ENCODE peak calls at places on chromosomes 1 and 21, in nine cellular contexts. One of them, this sample, is unnamed.

GRCh38 chr1:185044981-185045792 is at the start of gene RNF2:
- DNase-seq in HFF-Myc: peak
- DNase-seq in IMR-90: peak
- DNase-seq in brain microvascular endothelial cell: peak
- DNase-seq in fibroblast of the aortic adventitia: peak
- DNase-seq in dorsolateral prefrontal cortex: peak
- DNase-seq in bronchial epithelial cell: peak
- DNase-seq in BJ: peak
- DNase-seq in astrocyte of the cerebellum: peak
- DNase-seq in this sample: no peak

GRCh38 chr1:114319480-114319879 is 165.8 kb upstream of the SYT6 start:
- DNase-seq in brain microvascular endothelial cell: peak
- DNase-seq in IMR-90: peak
- DNase-seq in bronchial epithelial cell: peak
- DNase-seq in HFF-Myc: no peak
- DNase-seq in dorsolateral prefrontal cortex: no peak
- DNase-seq in BJ: no peak
- DNase-seq in fibroblast of the aortic adventitia: peak
- DNase-seq in astrocyte of the cerebellum: peak
- DNase-seq in this sample: no peak

GRCh38 chr1:114263343-114263742 is 109.7 kb upstream of the SYT6 start:
- DNase-seq in astrocyte of the cerebellum: no peak
- DNase-seq in brain microvascular endothelial cell: no peak
- DNase-seq in HFF-Myc: no peak
- DNase-seq in bronchial epithelial cell: no peak
- DNase-seq in BJ: no peak
- DNase-seq in fibroblast of the aortic adventitia: no peak
- DNase-seq in IMR-90: no peak
- DNase-seq in dorsolateral prefrontal cortex: no peak
- DNase-seq in this sample: no peak

GRCh38 chr21:40847956-40848355 is 998 bp upstream of the DSCAM start:
- DNase-seq in brain microvascular endothelial cell: no peak
- DNase-seq in IMR-90: no peak
- DNase-seq in bronchial epithelial cell: no peak
- DNase-seq in HFF-Myc: no peak
- DNase-seq in fibroblast of the aortic adventitia: no peak
- DNase-seq in dorsolateral prefrontal cortex: peak
- DNase-seq in astrocyte of the cerebellum: no peak
- DNase-seq in BJ: no peak
- DNase-seq in this sample: no peak

GRCh38 chr1:8349961-8350360 is 32.0 kb downstream of the SLC45A1 start:
- DNase-seq in BJ: no peak
- DNase-seq in fibroblast of the aortic adventitia: peak
- DNase-seq in bronchial epithelial cell: no peak
- DNase-seq in IMR-90: no peak
- DNase-seq in brain microvascular endothelial cell: no peak
- DNase-seq in dorsolateral prefrontal cortex: no peak
- DNase-seq in HFF-Myc: no peak
- DNase-seq in astrocyte of the cerebellum: no peak
- DNase-seq in this sample: no peak

GRCh38 chr1:160206421-160207117 is 1.4 kb downstream of the PEA15 start:
- DNase-seq in dorsolateral prefrontal cortex: no peak
- DNase-seq in bronchial epithelial cell: peak
- DNase-seq in astrocyte of the cerebellum: peak
- DNase-seq in fibroblast of the aortic adventitia: peak
- DNase-seq in HFF-Myc: peak
- DNase-seq in brain microvascular endothelial cell: peak
- DNase-seq in IMR-90: peak
- DNase-seq in BJ: peak
- DNase-seq in this sample: peak

GRCh38 chr1:58709540-58709939 is 9.7 kb upstream of the MYSM1 start:
- DNase-seq in bronchial epithelial cell: no peak
- DNase-seq in dorsolateral prefrontal cortex: no peak
- DNase-seq in HFF-Myc: no peak
- DNase-seq in fibroblast of the aortic adventitia: no peak
- DNase-seq in astrocyte of the cerebellum: no peak
- DNase-seq in brain microvascular endothelial cell: no peak
- DNase-seq in IMR-90: no peak
- DNase-seq in BJ: no peak
- DNase-seq in this sample: no peak

GRCh38 chr1:81129366-81129765 is 671.4 kb upstream of the ADGRL2 start:
- DNase-seq in fibroblast of the aortic adventitia: no peak
- DNase-seq in IMR-90: no peak
- DNase-seq in HFF-Myc: no peak
- DNase-seq in dorsolateral prefrontal cortex: no peak
- DNase-seq in bronchial epithelial cell: no peak
- DNase-seq in BJ: no peak
- DNase-seq in brain microvascular endothelial cell: no peak
- DNase-seq in astrocyte of the cerebellum: no peak
- DNase-seq in this sample: no peak

GRCh38 chr21:38322551-38322950 is 65.8 kb downstream of the KCNJ15 start:
- DNase-seq in astrocyte of the cerebellum: no peak
- DNase-seq in IMR-90: peak
- DNase-seq in dorsolateral prefrontal cortex: no peak
- DNase-seq in BJ: no peak
- DNase-seq in bronchial epithelial cell: no peak
- DNase-seq in brain microvascular endothelial cell: no peak
- DNase-seq in HFF-Myc: no peak
- DNase-seq in fibroblast of the aortic adventitia: no peak
- DNase-seq in this sample: no peak

GRCh38 chr1:87950369-87950768 is 621.7 kb downstream of the LMO4 start:
- DNase-seq in IMR-90: no peak
- DNase-seq in BJ: no peak
- DNase-seq in brain microvascular endothelial cell: no peak
- DNase-seq in HFF-Myc: no peak
- DNase-seq in fibroblast of the aortic adventitia: no peak
- DNase-seq in bronchial epithelial cell: no peak
- DNase-seq in astrocyte of the cerebellum: no peak
- DNase-seq in dorsolateral prefrontal cortex: no peak
- DNase-seq in this sample: no peak

GRCh38 chr1:110087812-110088738 is 17.6 kb upstream of the ALX3 start:
- DNase-seq in HFF-Myc: peak
- DNase-seq in fibroblast of the aortic adventitia: peak
- DNase-seq in IMR-90: peak
- DNase-seq in bronchial epithelial cell: peak
- DNase-seq in astrocyte of the cerebellum: peak
- DNase-seq in dorsolateral prefrontal cortex: no peak
- DNase-seq in brain microvascular endothelial cell: peak
- DNase-seq in BJ: no peak
- DNase-seq in this sample: no peak

GRCh38 chr1:175498002-175498401 is 245.4 kb downstream of the TNR start:
- DNase-seq in bronchial epithelial cell: peak
- DNase-seq in astrocyte of the cerebellum: no peak
- DNase-seq in fibroblast of the aortic adventitia: no peak
- DNase-seq in IMR-90: no peak
- DNase-seq in brain microvascular endothelial cell: no peak
- DNase-seq in BJ: no peak
- DNase-seq in HFF-Myc: no peak
- DNase-seq in dorsolateral prefrontal cortex: no peak
- DNase-seq in this sample: peak

GRCh38 chr1:69263982-69264381 is 303.7 kb upstream of the LRRC7 start:
- DNase-seq in astrocyte of the cerebellum: peak
- DNase-seq in fibroblast of the aortic adventitia: no peak
- DNase-seq in HFF-Myc: no peak
- DNase-seq in dorsolateral prefrontal cortex: no peak
- DNase-seq in BJ: no peak
- DNase-seq in brain microvascular endothelial cell: no peak
- DNase-seq in IMR-90: no peak
- DNase-seq in bronchial epithelial cell: peak
- DNase-seq in this sample: no peak

GRCh38 chr1:6157528-6158174 is 22.5 kb downstream of the CHD5 start:
- DNase-seq in astrocyte of the cerebellum: peak
- DNase-seq in HFF-Myc: no peak
- DNase-seq in fibroblast of the aortic adventitia: no peak
- DNase-seq in IMR-90: peak
- DNase-seq in dorsolateral prefrontal cortex: peak
- DNase-seq in BJ: no peak
- DNase-seq in brain microvascular endothelial cell: peak
- DNase-seq in bronchial epithelial cell: peak
- DNase-seq in this sample: peak

GRCh38 chr1:94416901-94417701 is 1.1 kb upstream of the ABCD3 start:
- DNase-seq in astrocyte of the cerebellum: peak
- DNase-seq in HFF-Myc: no peak
- DNase-seq in BJ: peak
- DNase-seq in dorsolateral prefrontal cortex: no peak
- DNase-seq in fibroblast of the aortic adventitia: peak
- DNase-seq in brain microvascular endothelial cell: peak
- DNase-seq in IMR-90: peak
- DNase-seq in bronchial epithelial cell: peak
- DNase-seq in this sample: peak

GRCh38 chr1:30322859-30323257 is 400.5 kb downstream of the MATN1 start:
- DNase-seq in fibroblast of the aortic adventitia: no peak
- DNase-seq in bronchial epithelial cell: no peak
- DNase-seq in HFF-Myc: no peak
- DNase-seq in dorsolateral prefrontal cortex: no peak
- DNase-seq in brain microvascular endothelial cell: no peak
- DNase-seq in BJ: no peak
- DNase-seq in astrocyte of the cerebellum: no peak
- DNase-seq in IMR-90: no peak
- DNase-seq in this sample: no peak
- TF ChIP-seq CTCF in fibroblast of the aortic adventitia: no peak
- TF ChIP-seq CTCF in bronchial epithelial cell: no peak
- TF ChIP-seq CTCF in HFF-Myc: no peak
- TF ChIP-seq CTCF in dorsolateral prefrontal cortex: no peak
- TF ChIP-seq CTCF in brain microvascular endothelial cell: no peak
- TF ChIP-seq CTCF in BJ: peak
- TF ChIP-seq CTCF in astrocyte of the cerebellum: no peak
- TF ChIP-seq CTCF in IMR-90: no peak
- TF ChIP-seq CTCF in this sample: peak

GRCh38 chr1:193123751-193124150 is 1.9 kb downstream of the CDC73 start:
- DNase-seq in fibroblast of the aortic adventitia: no peak
- DNase-seq in astrocyte of the cerebellum: no peak
- DNase-seq in BJ: no peak
- DNase-seq in bronchial epithelial cell: no peak
- DNase-seq in HFF-Myc: no peak
- DNase-seq in dorsolateral prefrontal cortex: no peak
- DNase-seq in IMR-90: no peak
- DNase-seq in brain microvascular endothelial cell: no peak
- DNase-seq in this sample: no peak
- H3K4me3 ChIP-seq in fibroblast of the aortic adventitia: peak
- H3K4me3 ChIP-seq in astrocyte of the cerebellum: peak
- H3K4me3 ChIP-seq in BJ: no peak
- H3K4me3 ChIP-seq in bronchial epithelial cell: no peak
- H3K4me3 ChIP-seq in HFF-Myc: peak
- H3K4me3 ChIP-seq in dorsolateral prefrontal cortex: peak
- H3K4me3 ChIP-seq in IMR-90: peak
- H3K4me3 ChIP-seq in brain microvascular endothelial cell: peak
- H3K4me3 ChIP-seq in this sample: peak

GRCh38 chr1:156801409-156802121 is 15.1 kb downstream of the SH2D2A start:
- DNase-seq in bronchial epithelial cell: peak
- DNase-seq in BJ: peak
- DNase-seq in fibroblast of the aortic adventitia: peak
- DNase-seq in astrocyte of the cerebellum: peak
- DNase-seq in IMR-90: peak
- DNase-seq in brain microvascular endothelial cell: peak
- DNase-seq in HFF-Myc: peak
- DNase-seq in dorsolateral prefrontal cortex: no peak
- DNase-seq in this sample: no peak
- TF ChIP-seq CTCF in bronchial epithelial cell: no peak
- TF ChIP-seq CTCF in BJ: peak
- TF ChIP-seq CTCF in fibroblast of the aortic adventitia: peak
- TF ChIP-seq CTCF in astrocyte of the cerebellum: peak
- TF ChIP-seq CTCF in IMR-90: peak
- TF ChIP-seq CTCF in brain microvascular endothelial cell: peak
- TF ChIP-seq CTCF in HFF-Myc: peak
- TF ChIP-seq CTCF in dorsolateral prefrontal cortex: no peak
- TF ChIP-seq CTCF in this sample: no peak

GRCh38 chr1:173393655-173393993 is 83.5 kb upstream of the PRDX6 start:
- DNase-seq in fibroblast of the aortic adventitia: peak
- DNase-seq in bronchial epithelial cell: no peak
- DNase-seq in IMR-90: peak
- DNase-seq in HFF-Myc: peak
- DNase-seq in brain microvascular endothelial cell: peak
- DNase-seq in astrocyte of the cerebellum: no peak
- DNase-seq in BJ: no peak
- DNase-seq in dorsolateral prefrontal cortex: no peak
- DNase-seq in this sample: no peak
- H3K4me3 ChIP-seq in fibroblast of the aortic adventitia: no peak
- H3K4me3 ChIP-seq in bronchial epithelial cell: no peak
- H3K4me3 ChIP-seq in IMR-90: no peak
- H3K4me3 ChIP-seq in HFF-Myc: no peak
- H3K4me3 ChIP-seq in brain microvascular endothelial cell: no peak
- H3K4me3 ChIP-seq in astrocyte of the cerebellum: no peak
- H3K4me3 ChIP-seq in BJ: no peak
- H3K4me3 ChIP-seq in dorsolateral prefrontal cortex: no peak
- H3K4me3 ChIP-seq in this sample: no peak

This sample was measured in epithelial cell of proximal tubule.